ENCODE peak calls at places on chromosomes 7 and 10, in five cellular contexts. M, U, K, G and C are unnamed samples.

GRCh38 chr7:22319424-22320403 is 37.2 kb downstream of the RAPGEF5 start:
- DNase-seq in M (no peak), U (no peak), K (no peak), G (no peak), C (no peak)

GRCh38 chr10:5461201-5461585 is 38.2 kb downstream of the CALML5 start:
- DNase-seq in M (no peak), U (no peak), K (no peak), G (no peak), C (no peak)

GRCh38 chr10:89159761-89160160 is 47.4 kb downstream of the CH25H start:
- DNase-seq in M (no peak), U (no peak), K (no peak), G (no peak), C (no peak)

GRCh38 chr10:86334515-86335085 is 32.0 kb downstream of the GRID1 start:
- DNase-seq in M (no peak), U (no peak), K (no peak), G (peak; percentile 29), C (no peak)

GRCh38 chr10:1015688-1016087 is 10.0 kb downstream of the IDI2 start:
- DNase-seq in M (no peak), U (no peak), K (no peak), G (no peak), C (no peak)

GRCh38 chr10:24824124-24824523 is 100.4 kb upstream of the ARHGAP21 start:
- DNase-seq in M (no peak), U (no peak), K (peak; percentile 23), G (no peak), C (no peak)

GRCh38 chr10:48606530-48607355 is 1.9 kb upstream of the ARHGAP22 start:
- DNase-seq in M (no peak), U (no peak), K (peak; percentile 15), G (no peak), C (peak; percentile 91)

GRCh38 chr7:127413962-127414361 is 21.5 kb upstream of the ZNF800 start:
- DNase-seq in M (no peak), U (peak; percentile 43), K (no peak), G (no peak), C (no peak)

GRCh38 chr7:192035-192649 is at the start of gene FAM20C:
- DNase-seq in M (peak; percentile 85), U (peak; percentile 16), K (peak; percentile 80), G (peak; percentile 23), C (no peak)

GRCh38 chr10:113524120-113524519 is 28.7 kb upstream of the HABP2 start:
- DNase-seq in M (no peak), U (no peak), K (peak; percentile 41), G (no peak), C (no peak)

GRCh38 chr10:73644015-73644743 is 2.9 kb upstream of the MYOZ1 start:
- DNase-seq in M (peak; percentile 50), U (peak; percentile 38), K (peak; percentile 71), G (peak; percentile 58), C (peak; percentile 55)

GRCh38 chr7:123260428-123260960 is 60.7 kb upstream of the SLC13A1 start:
- DNase-seq in M (no peak), U (no peak), K (no peak), G (no peak), C (no peak)

GRCh38 chr10:114995468-114995867 is 57.5 kb downstream of the TRUB1 start:
- DNase-seq in M (no peak), U (no peak), K (no peak), G (no peak), C (no peak)

GRCh38 chr7:7944619-7945282 is 23.8 kb upstream of the GLCCI1 start:
- DNase-seq in M (no peak), U (peak; percentile 75), K (no peak), G (no peak), C (no peak)